ENCODE peak calls at places on chromosomes 1 and 21, in seven cellular contexts. One of them, this sample, is unnamed.

GRCh38 chr1:111846842-111847241 is 91.1 kb downstream of the DDX20 start:
- DNase-seq in K562: no peak
- DNase-seq in H1: no peak
- DNase-seq in GM12878: no peak
- DNase-seq in HCT116: no peak
- DNase-seq in SK-N-SH: no peak
- DNase-seq in HepG2: no peak
- DNase-seq in this sample: no peak

GRCh38 chr1:186500804-186501203 is 39.9 kb upstream of the PDC start:
- DNase-seq in HCT116: no peak
- DNase-seq in K562: no peak
- DNase-seq in GM12878: no peak
- DNase-seq in HepG2: no peak
- DNase-seq in SK-N-SH: no peak
- DNase-seq in H1: no peak
- DNase-seq in this sample: no peak

GRCh38 chr1:26357121-26357602 is 3.2 kb upstream of the CRYBG2 start:
- DNase-seq in H1: no peak
- DNase-seq in HepG2: no peak
- DNase-seq in GM12878: no peak
- DNase-seq in HCT116: no peak
- DNase-seq in K562: no peak
- DNase-seq in SK-N-SH: no peak
- DNase-seq in this sample: peak; percentile 56

GRCh38 chr1:9561429-9561828 is 22.2 kb downstream of the SLC25A33 start:
- DNase-seq in SK-N-SH: peak; percentile 30
- DNase-seq in HepG2: no peak
- DNase-seq in K562: peak; percentile 56
- DNase-seq in H1: no peak
- DNase-seq in GM12878: no peak
- DNase-seq in HCT116: no peak
- DNase-seq in this sample: no peak

GRCh38 chr21:45756029-45756428 is 112.5 kb downstream of the PCBP3 start:
- DNase-seq in HCT116: no peak
- DNase-seq in HepG2: peak; percentile 35
- DNase-seq in GM12878: no peak
- DNase-seq in K562: no peak
- DNase-seq in SK-N-SH: no peak
- DNase-seq in H1: no peak
- DNase-seq in this sample: no peak

GRCh38 chr21:43805275-43805800 is 16.0 kb downstream of the RRP1 start:
- DNase-seq in K562: no peak
- DNase-seq in H1: no peak
- DNase-seq in HCT116: no peak
- DNase-seq in GM12878: peak; percentile 98
- DNase-seq in SK-N-SH: no peak
- DNase-seq in HepG2: no peak
- DNase-seq in this sample: no peak

GRCh38 chr1:195113471-195113870 is 1494.8 kb downstream of the KCNT2 start:
- DNase-seq in GM12878: no peak
- DNase-seq in SK-N-SH: no peak
- DNase-seq in HCT116: no peak
- DNase-seq in K562: no peak
- DNase-seq in H1: no peak
- DNase-seq in HepG2: no peak
- DNase-seq in this sample: no peak

GRCh38 chr1:86335906-86336305 is 60.2 kb downstream of the ODF2L start:
- DNase-seq in SK-N-SH: no peak
- DNase-seq in GM12878: no peak
- DNase-seq in K562: no peak
- DNase-seq in HepG2: no peak
- DNase-seq in HCT116: no peak
- DNase-seq in H1: no peak
- DNase-seq in this sample: no peak

GRCh38 chr1:19949016-19949415 is 25.6 kb upstream of the PLA2G2E start:
- DNase-seq in GM12878: no peak
- DNase-seq in K562: no peak
- DNase-seq in HCT116: peak; percentile 48
- DNase-seq in H1: no peak
- DNase-seq in SK-N-SH: no peak
- DNase-seq in HepG2: peak; percentile 28
- DNase-seq in this sample: no peak

GRCh38 chr1:199010933-199011332 is 372.1 kb downstream of the PTPRC start:
- DNase-seq in HCT116: no peak
- DNase-seq in HepG2: no peak
- DNase-seq in K562: no peak
- DNase-seq in GM12878: no peak
- DNase-seq in SK-N-SH: no peak
- DNase-seq in H1: no peak
- DNase-seq in this sample: no peak

GRCh38 chr1:59006932-59007331 is 223.1 kb upstream of the JUN start:
- DNase-seq in K562: no peak
- DNase-seq in H1: no peak
- DNase-seq in HCT116: no peak
- DNase-seq in HepG2: no peak
- DNase-seq in SK-N-SH: no peak
- DNase-seq in GM12878: no peak
- DNase-seq in this sample: no peak

GRCh38 chr1:78240755-78241154 is 195.0 kb downstream of the GIPC2 start:
- DNase-seq in H1: no peak
- DNase-seq in HepG2: no peak
- DNase-seq in HCT116: no peak
- DNase-seq in GM12878: no peak
- DNase-seq in SK-N-SH: no peak
- DNase-seq in K562: no peak
- DNase-seq in this sample: no peak
- TF ChIP-seq JUND in H1: no peak
- TF ChIP-seq JUND in HepG2: no peak
- TF ChIP-seq JUND in HCT116: no peak
- TF ChIP-seq JUND in GM12878: no peak
- TF ChIP-seq JUND in SK-N-SH: no peak
- TF ChIP-seq JUND in K562: no peak
- TF ChIP-seq JUND in this sample: no peak

DNA sequence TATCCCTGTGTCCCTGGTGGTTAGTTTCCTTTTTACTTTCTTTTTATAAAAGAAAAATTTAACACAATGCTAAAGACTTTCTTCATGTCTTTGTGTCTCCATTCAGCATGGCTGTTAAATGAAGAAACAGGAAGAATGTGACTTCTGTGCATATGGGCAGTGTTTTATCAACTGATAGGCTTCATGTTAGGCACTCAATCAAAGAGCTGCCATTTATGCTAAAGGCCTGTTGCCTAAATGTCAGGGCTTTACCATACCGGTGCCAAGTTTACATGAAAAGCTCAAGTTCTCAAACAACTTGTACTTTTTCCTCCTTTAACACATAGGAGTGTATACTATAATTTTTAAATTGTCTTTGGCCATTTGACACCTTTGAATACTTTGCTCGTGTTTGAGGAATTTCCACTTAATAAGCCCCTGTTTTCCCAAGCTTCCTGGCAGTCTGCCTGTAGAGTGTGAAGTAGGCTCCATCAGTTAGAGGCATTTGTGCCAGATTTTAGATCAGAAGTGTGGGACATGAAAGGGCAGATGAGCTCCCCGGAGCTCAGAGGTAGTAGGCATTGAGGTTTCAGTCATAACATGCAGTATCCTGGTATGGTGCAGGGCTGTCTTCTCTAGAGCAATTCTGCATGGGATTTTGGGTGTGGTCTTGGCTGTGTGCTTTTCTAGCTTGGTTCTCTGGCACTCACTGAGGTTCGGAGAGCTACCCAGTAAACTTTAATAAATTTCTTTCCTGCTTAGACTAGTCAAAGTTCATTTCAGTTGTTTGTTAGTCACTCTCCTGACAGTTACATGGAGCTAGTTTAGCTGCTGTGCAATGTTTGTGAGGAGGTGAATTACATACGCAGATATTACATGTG is 119.0 kb downstream of the LEPR start:
- DNase-seq in SK-N-SH: no peak
- DNase-seq in H1: no peak
- DNase-seq in HepG2: no peak
- DNase-seq in HCT116: no peak
- DNase-seq in K562: no peak
- DNase-seq in GM12878: no peak
- DNase-seq in this sample: no peak
- TF ChIP-seq JUND in SK-N-SH: no peak
- TF ChIP-seq JUND in H1: no peak
- TF ChIP-seq JUND in HepG2: no peak
- TF ChIP-seq JUND in HCT116: no peak
- TF ChIP-seq JUND in K562: no peak
- TF ChIP-seq JUND in GM12878: no peak
- TF ChIP-seq JUND in this sample: no peak

DNA sequence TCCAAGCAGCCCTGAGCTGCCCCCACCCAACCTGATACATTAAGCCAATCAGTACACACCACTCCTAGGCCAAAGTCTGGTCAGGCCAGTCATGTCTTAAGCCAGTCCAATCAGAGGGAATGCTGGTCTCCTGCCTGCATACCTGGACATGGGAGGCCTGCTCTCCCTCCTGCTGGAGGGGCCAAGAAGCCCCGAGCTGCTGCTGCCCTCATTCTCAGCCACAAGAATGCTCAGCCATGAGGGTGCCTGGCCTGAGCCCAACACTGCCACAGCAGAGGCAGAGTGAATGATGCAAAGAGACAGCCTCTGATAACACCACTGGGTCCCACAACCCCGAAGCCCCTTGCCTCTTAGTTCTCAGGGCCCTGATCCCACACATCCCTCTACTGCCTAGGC is 23.0 kb downstream of the CHD5 start:
- DNase-seq in HCT116: no peak
- DNase-seq in K562: no peak
- DNase-seq in GM12878: no peak
- DNase-seq in H1: no peak
- DNase-seq in HepG2: no peak
- DNase-seq in SK-N-SH: no peak
- DNase-seq in this sample: no peak
- TF ChIP-seq JUND in HCT116: no peak
- TF ChIP-seq JUND in K562: no peak
- TF ChIP-seq JUND in GM12878: no peak
- TF ChIP-seq JUND in H1: no peak
- TF ChIP-seq JUND in HepG2: no peak
- TF ChIP-seq JUND in SK-N-SH: no peak
- TF ChIP-seq JUND in this sample: no peak

GRCh38 chr1:41673806-41674205 is 189.3 kb upstream of the EDN2 start:
- DNase-seq in HepG2: no peak
- DNase-seq in HCT116: no peak
- DNase-seq in SK-N-SH: no peak
- DNase-seq in GM12878: no peak
- DNase-seq in H1: no peak
- DNase-seq in K562: no peak
- DNase-seq in this sample: no peak

GRCh38 chr1:41671116-41671755 is 186.8 kb upstream of the EDN2 start:
- DNase-seq in HepG2: no peak
- DNase-seq in H1: no peak
- DNase-seq in HCT116: no peak
- DNase-seq in SK-N-SH: no peak
- DNase-seq in K562: no peak
- DNase-seq in GM12878: no peak
- DNase-seq in this sample: no peak

GRCh38 chr1:41673355-41673754 is 188.9 kb upstream of the EDN2 start:
- DNase-seq in H1: no peak
- DNase-seq in SK-N-SH: no peak
- DNase-seq in GM12878: peak; percentile 61
- DNase-seq in K562: no peak
- DNase-seq in HepG2: no peak
- DNase-seq in HCT116: no peak
- DNase-seq in this sample: no peak

GRCh38 chr1:41672173-41672572 is 187.7 kb upstream of the EDN2 start:
- DNase-seq in GM12878: no peak
- DNase-seq in K562: no peak
- DNase-seq in HCT116: peak; percentile 52
- DNase-seq in H1: no peak
- DNase-seq in SK-N-SH: no peak
- DNase-seq in HepG2: no peak
- DNase-seq in this sample: peak; percentile 85

GRCh38 chr1:41672641-41673313 is 188.3 kb upstream of the EDN2 start:
- DNase-seq in H1: no peak
- DNase-seq in HCT116: no peak
- DNase-seq in SK-N-SH: no peak
- DNase-seq in K562: no peak
- DNase-seq in HepG2: no peak
- DNase-seq in GM12878: no peak
- DNase-seq in this sample: no peak
- TF ChIP-seq JUND in H1: no peak
- TF ChIP-seq JUND in HCT116: no peak
- TF ChIP-seq JUND in SK-N-SH: no peak
- TF ChIP-seq JUND in K562: no peak
- TF ChIP-seq JUND in HepG2: no peak
- TF ChIP-seq JUND in GM12878: no peak
- TF ChIP-seq JUND in this sample: no peak

GRCh38 chr1:218164930-218165686 is 120.0 kb upstream of the RRP15 start:
- DNase-seq in GM12878: no peak
- DNase-seq in HCT116: no peak
- DNase-seq in K562: no peak
- DNase-seq in HepG2: no peak
- DNase-seq in H1: peak; percentile 84
- DNase-seq in SK-N-SH: peak; percentile 67
- DNase-seq in this sample: peak; percentile 31
- TF ChIP-seq JUND in GM12878: no peak
- TF ChIP-seq JUND in HCT116: no peak
- TF ChIP-seq JUND in K562: no peak
- TF ChIP-seq JUND in HepG2: no peak
- TF ChIP-seq JUND in H1: no peak
- TF ChIP-seq JUND in SK-N-SH: no peak
- TF ChIP-seq JUND in this sample: no peak

GRCh38 chr1:54332781-54333585 is 73.2 kb downstream of the SSBP3 start:
- DNase-seq in H1: no peak
- DNase-seq in GM12878: no peak
- DNase-seq in SK-N-SH: no peak
- DNase-seq in K562: no peak
- DNase-seq in HepG2: no peak
- DNase-seq in HCT116: no peak
- DNase-seq in this sample: no peak
- TF ChIP-seq JUND in H1: no peak
- TF ChIP-seq JUND in GM12878: no peak
- TF ChIP-seq JUND in SK-N-SH: no peak
- TF ChIP-seq JUND in K562: no peak
- TF ChIP-seq JUND in HepG2: no peak
- TF ChIP-seq JUND in HCT116: no peak
- TF ChIP-seq JUND in this sample: no peak

GRCh38 chr1:38804062-38804886 is 55.3 kb downstream of the RRAGC start:
- DNase-seq in HepG2: no peak
- DNase-seq in H1: peak; percentile 72
- DNase-seq in GM12878: no peak
- DNase-seq in K562: no peak
- DNase-seq in SK-N-SH: peak; percentile 66
- DNase-seq in HCT116: no peak
- DNase-seq in this sample: no peak
- TF ChIP-seq JUND in HepG2: no peak
- TF ChIP-seq JUND in H1: no peak
- TF ChIP-seq JUND in GM12878: no peak
- TF ChIP-seq JUND in K562: no peak
- TF ChIP-seq JUND in SK-N-SH: no peak
- TF ChIP-seq JUND in HCT116: no peak
- TF ChIP-seq JUND in this sample: no peak

GRCh38 chr1:204915856-204916485 is 45.3 kb downstream of the NFASC start:
- DNase-seq in HepG2: no peak
- DNase-seq in HCT116: no peak
- DNase-seq in K562: no peak
- DNase-seq in GM12878: no peak
- DNase-seq in H1: no peak
- DNase-seq in SK-N-SH: no peak
- DNase-seq in this sample: no peak
- TF ChIP-seq JUND in HepG2: no peak
- TF ChIP-seq JUND in HCT116: no peak
- TF ChIP-seq JUND in K562: no peak
- TF ChIP-seq JUND in GM12878: no peak
- TF ChIP-seq JUND in H1: no peak
- TF ChIP-seq JUND in SK-N-SH: no peak
- TF ChIP-seq JUND in this sample: no peak